ENCODE peak calls at places on chromosomes 12 and 14, in seven cellular contexts. E is activated CD4-positive, alpha-beta T cell treated with anti-CD3 and anti-CD28 coated beads, Interleukin-2, amount 50 U/mL, for 48 hours; K is RKO; V is activated T-cell treated with anti-CD3 and anti-CD28 coated beads for 1 hour; C is M059J; F is LoVo; A is stimulated activated CD4-positive, alpha-beta T cell treated with anti-CD3 and anti-CD28 coated beads, Interleukin-1b, Interleukin-23, amount 100 ng/mL, for 4 hours. J is an unnamed sample.

GRCh38 chr12:51082561-51083139 is 746 bp downstream of the CSRNP2 start:
- DNase-seq in E (peak), K (peak), V (no peak), C (peak), F (peak), A (peak), J (peak)

GRCh38 chr14:33936391-33936790 is 14.5 kb downstream of the EGLN3 start:
- DNase-seq in E (no peak), K (no peak), V (no peak), C (no peak), F (no peak), A (no peak), J (no peak)

GRCh38 chr12:110547090-110547489 is 36.0 kb downstream of the PPTC7 start:
- DNase-seq in E (no peak), K (no peak), V (no peak), C (no peak), F (no peak), A (no peak), J (no peak)

GRCh38 chr14:102345232-102345631 is 17.5 kb downstream of the CINP start:
- DNase-seq in E (no peak), K (no peak), V (no peak), C (no peak), F (no peak), A (no peak), J (no peak)

GRCh38 chr12:27012239-27012981 is 1.8 kb downstream of the TM7SF3 start:
- DNase-seq in E (no peak), K (no peak), V (no peak), C (no peak), F (no peak), A (no peak), J (no peak)

GRCh38 chr14:22339277-22339676 is 249.7 kb downstream of the DAD1 start:
- DNase-seq in E (no peak), K (no peak), V (no peak), C (no peak), F (no peak), A (no peak), J (no peak)

GRCh38 chr14:74973003-74973614 is 17.7 kb upstream of the PGF start:
- DNase-seq in E (peak), K (no peak), V (no peak), C (peak), F (no peak), A (no peak), J (no peak)

GRCh38 chr12:67732857-67733256 is 84.3 kb downstream of the DYRK2 start:
- DNase-seq in E (no peak), K (no peak), V (no peak), C (no peak), F (no peak), A (no peak), J (no peak)

GRCh38 chr12:89461649-89462612 is 62.7 kb downstream of the GALNT4 start:
- DNase-seq in E (no peak), K (peak), V (no peak), C (peak), F (peak), A (no peak), J (peak)

GRCh38 chr14:53946404-53947400 is 9.9 kb downstream of the BMP4 start:
- DNase-seq in E (no peak), K (no peak), V (no peak), C (peak), F (no peak), A (no peak), J (peak)